ENCODE peak calls at places on chromosomes 5 and 9, in seven cellular contexts. R is GM23248, E is sigmoid colon, A is brain microvascular endothelial cell, V is uterus, Z is aorta, C is RWPE1. O is an unnamed sample.

GRCh38 chr9:36995927-36996471 is 38.1 kb downstream of the PAX5 start:
- DNase-seq in R (peak), E (no peak), A (peak), V (no peak), Z (no peak), C (peak), O (peak)

GRCh38 chr5:54573783-54574485 is 56.4 kb downstream of the SNX18 start:
- DNase-seq in R (no peak), E (no peak), A (no peak), V (no peak), Z (no peak), C (no peak), O (no peak)

GRCh38 chr9:100879884-100880283 is 148.6 kb upstream of the PLPPR1 start:
- DNase-seq in R (no peak), E (no peak), A (no peak), V (no peak), Z (no peak), C (no peak), O (no peak)

GRCh38 chr5:90367879-90368278 is 41.7 kb downstream of the CETN3 start:
- DNase-seq in R (no peak), E (no peak), A (no peak), V (no peak), Z (no peak), C (no peak), O (no peak)

GRCh38 chr5:62576570-62577172 is 1.9 kb upstream of the LRRC70 start:
- DNase-seq in R (no peak), E (no peak), A (no peak), V (no peak), Z (no peak), C (no peak), O (no peak)

GRCh38 chr5:90570034-90570433 is 11.4 kb downstream of the ADGRV1 start:
- DNase-seq in R (no peak), E (no peak), A (no peak), V (no peak), Z (no peak), C (no peak), O (no peak)

GRCh38 chr5:72106922-72107873 is at the start of gene MAP1B:
- DNase-seq in R (peak), E (peak), A (peak), V (peak), Z (peak), C (peak), O (no peak)

GRCh38 chr9:33818832-33819500 is 2.0 kb downstream of the UBE2R2 start:
- DNase-seq in R (peak), E (no peak), A (no peak), V (no peak), Z (no peak), C (peak), O (no peak)

GRCh38 chr9:132973713-132974112 is 4.8 kb upstream of the GFI1B start:
- DNase-seq in R (peak), E (no peak), A (peak), V (no peak), Z (peak), C (peak), O (no peak)

GRCh38 chr9:134283111-134283515 is 43.1 kb upstream of the RXRA start:
- DNase-seq in R (peak), E (peak), A (no peak), V (peak), Z (peak), C (peak), O (no peak)

GRCh38 chr9:114170792-114171461 is 15.6 kb downstream of the COL27A1 start:
- DNase-seq in R (no peak), E (no peak), A (no peak), V (no peak), Z (peak), C (no peak), O (no peak)

GRCh38 chr9:114168281-114169028 is 13.1 kb downstream of the COL27A1 start:
- DNase-seq in R (no peak), E (no peak), A (no peak), V (no peak), Z (peak), C (no peak), O (no peak)

GRCh38 chr9:114167591-114168091 is 12.3 kb downstream of the COL27A1 start:
- DNase-seq in R (no peak), E (no peak), A (no peak), V (no peak), Z (peak), C (no peak), O (no peak)

GRCh38 chr9:114169940-114170791 is 14.8 kb downstream of the COL27A1 start:
- DNase-seq in R (no peak), E (no peak), A (no peak), V (no peak), Z (peak), C (no peak), O (no peak)

GRCh38 chr9:114169029-114169939 is 13.9 kb downstream of the COL27A1 start:
- DNase-seq in R (no peak), E (no peak), A (peak), V (no peak), Z (peak), C (no peak), O (no peak)
- H3K27ac ChIP-seq in R (no peak), E (no peak), A (no peak), V (no peak), Z (peak), C (peak), O (no peak)

DNA sequence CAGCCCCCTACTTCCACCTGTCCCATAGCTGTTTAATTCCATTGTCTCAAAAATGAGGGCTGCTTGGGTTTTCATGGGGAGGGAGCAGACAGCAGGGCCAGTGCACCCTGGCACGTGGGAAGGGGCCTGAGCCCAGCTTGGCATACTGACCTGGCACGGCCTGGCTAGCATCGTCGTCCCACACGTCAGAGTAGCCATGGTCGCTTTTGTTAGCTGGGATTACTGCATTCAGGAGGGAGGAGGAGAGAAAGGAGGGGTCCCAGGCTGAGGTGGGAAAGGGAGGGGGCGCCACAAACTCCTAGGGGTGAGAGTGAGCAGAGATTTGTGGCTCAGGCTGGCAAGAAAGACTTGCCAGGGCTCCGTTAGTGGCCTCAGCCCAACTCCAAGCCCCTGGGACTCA is 21.1 kb upstream of the CYSTM1 start:
- DNase-seq in R (no peak), E (no peak), A (no peak), V (no peak), Z (no peak), C (no peak), O (no peak)
- H3K27ac ChIP-seq in R (no peak), E (no peak), A (no peak), V (no peak), Z (no peak), C (no peak), O (no peak)

GRCh38 chr5:151195622-151196021 is 28.3 kb downstream of the CCDC69 start:
- DNase-seq in R (peak), E (no peak), A (no peak), V (peak), Z (peak), C (no peak), O (no peak)

GRCh38 chr5:151200913-151201445 is 22.9 kb downstream of the CCDC69 start:
- DNase-seq in R (no peak), E (no peak), A (no peak), V (no peak), Z (no peak), C (no peak), O (no peak)

GRCh38 chr5:151199581-151200185 is 24.2 kb downstream of the CCDC69 start:
- DNase-seq in R (no peak), E (no peak), A (no peak), V (no peak), Z (peak), C (no peak), O (no peak)

GRCh38 chr5:151196556-151197290 is 27.2 kb downstream of the CCDC69 start:
- DNase-seq in R (no peak), E (peak), A (no peak), V (no peak), Z (no peak), C (no peak), O (peak)

DNA sequence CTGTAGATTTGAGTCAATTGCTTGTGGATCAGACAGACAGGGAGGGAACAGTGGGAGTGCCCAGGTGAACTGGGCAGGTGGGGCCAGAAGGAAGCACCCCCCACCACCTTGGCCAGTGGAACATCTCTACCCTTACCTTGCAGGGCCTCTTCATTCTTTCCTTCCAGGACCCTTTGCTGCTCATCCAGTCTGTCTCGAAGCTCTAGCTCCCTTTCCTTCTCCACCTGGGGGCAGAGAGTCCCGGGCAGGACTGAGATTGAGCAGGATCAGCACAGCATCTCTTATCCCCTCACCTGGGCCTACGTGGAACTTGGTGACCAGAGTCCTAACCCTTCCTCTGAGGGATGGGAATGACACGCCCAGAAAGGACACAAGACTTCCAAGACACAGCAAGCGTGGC is 25.0 kb downstream of the CCDC69 start:
- DNase-seq in R (no peak), E (no peak), A (no peak), V (no peak), Z (peak), C (no peak), O (no peak)
- H3K27ac ChIP-seq in R (no peak), E (no peak), A (no peak), V (no peak), Z (no peak), C (no peak), O (no peak)

GRCh38 chr5:79547429-79547822 is 33.5 kb upstream of the HOMER1 start:
- DNase-seq in R (no peak), E (no peak), A (no peak), V (no peak), Z (peak), C (peak), O (no peak)
- H3K27ac ChIP-seq in R (no peak), E (no peak), A (no peak), V (no peak), Z (no peak), C (no peak), O (no peak)

GRCh38 chr5:170336065-170336464 is 38.5 kb upstream of the LCP2 start:
- DNase-seq in R (no peak), E (no peak), A (no peak), V (no peak), Z (no peak), C (no peak), O (no peak)
- H3K27ac ChIP-seq in R (no peak), E (no peak), A (no peak), V (no peak), Z (no peak), C (no peak), O (no peak)

GRCh38 chr9:31776471-31776870 is 608.0 kb upstream of the ACO1 start:
- DNase-seq in R (no peak), E (no peak), A (no peak), V (peak), Z (no peak), C (no peak), O (no peak)
- H3K27ac ChIP-seq in R (no peak), E (no peak), A (no peak), V (peak), Z (no peak), C (no peak), O (no peak)

DNA sequence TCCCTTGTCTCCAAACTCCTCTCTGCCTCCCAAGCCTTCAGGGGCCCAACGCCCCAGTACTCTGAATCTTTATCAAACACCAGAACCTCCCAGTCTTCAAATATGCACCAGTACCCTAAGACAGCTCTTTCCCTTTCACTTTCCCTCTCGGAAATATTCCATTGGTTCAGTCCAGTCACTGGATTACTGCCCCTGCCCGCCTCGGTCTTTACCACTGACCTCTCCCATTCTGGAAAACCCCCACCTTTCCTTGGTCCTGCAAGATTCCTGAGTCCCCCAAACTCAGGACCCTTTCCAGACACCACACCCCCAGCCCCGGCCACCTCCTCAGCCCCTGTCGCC is 739 bp downstream of the C5orf15 start:
- DNase-seq in R (peak), E (no peak), A (no peak), V (no peak), Z (no peak), C (peak), O (peak)
- H3K27ac ChIP-seq in R (peak), E (peak), A (peak), V (peak), Z (peak), C (peak), O (peak)

O was measured in CD8-positive, alpha-beta memory T cell.